ENCODE peak calls at places on chromosomes 2 and 18, in seven cellular contexts. G is heart right ventricle, C is Panc1, F is neural crest cell, R is left ventricle myocardium inferior, I is AG09319, Q is dorsolateral prefrontal cortex. V is an unnamed sample.

GRCh38 chr18:23982154-23983071 is 32.1 kb upstream of the TTC39C start:
- DNase-seq in Q (no peak), F (no peak), C (no peak), I (peak; percentile 61), G (peak; percentile 53), R (peak; percentile 58), V (no peak)

GRCh38 chr2:238638100-238638981 is 209.5 kb upstream of the TWIST2 start:
- DNase-seq in R (no peak), Q (no peak), I (no peak), C (no peak), F (no peak), G (no peak), V (peak; percentile 34)

GRCh38 chr18:939167-939566 is 34.5 kb downstream of the ADCYAP1 start:
- DNase-seq in R (no peak), F (no peak), C (no peak), Q (no peak), I (no peak), G (no peak), V (no peak)

GRCh38 chr2:42756956-42757513 is 6.9 kb downstream of the OXER1 start:
- DNase-seq in Q (no peak), C (no peak), G (no peak), F (no peak), I (no peak), R (no peak), V (no peak)

GRCh38 chr2:144239726-144240125 is 280.2 kb downstream of the ZEB2 start:
- DNase-seq in I (no peak), G (no peak), F (no peak), C (no peak), R (no peak), Q (no peak), V (no peak)

GRCh38 chr2:69997296-69998184 is 36.1 kb upstream of the ASPRV1 start:
- DNase-seq in G (no peak), I (no peak), Q (peak; percentile 68), C (peak; percentile 24), F (no peak), R (no peak), V (peak; percentile 86)

GRCh38 chr2:223464071-223464470 is 138.1 kb downstream of the SCG2 start:
- DNase-seq in F (no peak), C (no peak), R (no peak), I (no peak), G (no peak), Q (no peak), V (no peak)

GRCh38 chr2:31962757-31963361 is 47.9 kb downstream of the MEMO1 start:
- DNase-seq in C (no peak), R (peak; percentile 26), G (no peak), F (no peak), I (no peak), Q (no peak), V (no peak)

DNA sequence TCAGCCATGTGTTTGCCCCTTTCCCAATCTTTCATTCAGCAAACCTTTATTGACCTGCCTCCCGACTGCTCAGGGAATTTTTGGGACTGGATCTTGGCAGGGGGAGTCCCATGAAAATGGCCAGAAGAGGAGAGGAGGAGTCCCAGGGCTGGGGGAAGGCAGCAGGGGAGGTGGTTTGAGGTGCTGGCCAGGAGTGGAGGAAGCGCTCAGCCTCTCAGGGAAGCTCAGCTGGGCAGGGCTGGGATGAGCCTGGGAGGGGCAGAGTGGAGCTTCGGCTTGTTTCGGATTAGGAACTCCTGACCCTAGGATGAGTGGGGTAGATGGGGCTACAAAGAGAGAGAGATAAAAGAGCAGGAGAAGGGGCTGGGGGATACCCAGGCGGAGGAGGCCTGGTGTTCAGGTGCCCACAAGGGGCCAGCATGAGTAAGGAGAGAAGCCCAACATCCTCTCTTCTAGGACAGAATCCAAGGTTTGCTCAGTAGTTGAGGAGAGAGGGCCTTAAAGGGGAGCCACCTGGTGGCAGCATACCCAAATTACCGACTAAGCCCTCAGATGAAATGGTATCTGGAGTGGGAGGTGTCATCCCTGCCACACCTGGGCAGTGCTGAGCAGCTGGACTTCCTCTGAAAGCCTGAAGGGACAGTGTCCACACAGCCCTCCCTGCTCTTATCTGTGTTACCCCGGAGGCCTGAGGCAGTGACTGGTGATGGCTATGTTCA is 91.1 kb downstream of the INHBB start:
- DNase-seq in R (no peak), Q (no peak), G (no peak), I (no peak), F (no peak), C (peak; percentile 25), V (peak; percentile 29)
- TF ChIP-seq CTCF in R (peak; percentile 46), Q (no peak), G (no peak), I (peak; percentile 33), F (peak; percentile 55), C (peak; percentile 79), V (no peak)

GRCh38 chr2:103289101-103289725 is 527.4 kb downstream of the TMEM182 start:
- DNase-seq in C (no peak), R (no peak), G (no peak), Q (no peak), I (no peak), F (no peak), V (no peak)
- TF ChIP-seq CTCF in C (peak; percentile 34), R (no peak), G (no peak), Q (peak; percentile 34), I (no peak), F (peak; percentile 47), V (no peak)

GRCh38 chr2:119384971-119385370 is 18.2 kb downstream of the DBI start:
- DNase-seq in G (no peak), F (no peak), C (no peak), Q (no peak), I (no peak), R (no peak), V (no peak)

GRCh38 chr2:119385465-119385864 is 18.7 kb downstream of the DBI start:
- DNase-seq in C (no peak), I (no peak), F (no peak), Q (no peak), G (no peak), R (no peak), V (no peak)

GRCh38 chr2:119383410-119384140 is 16.8 kb downstream of the DBI start:
- DNase-seq in R (peak; percentile 20), Q (no peak), G (no peak), I (no peak), F (no peak), C (no peak), V (no peak)

GRCh38 chr2:119389615-119390306 is 23.0 kb downstream of the DBI start:
- DNase-seq in F (no peak), Q (no peak), G (peak; percentile 41), I (peak; percentile 54), R (peak; percentile 50), C (no peak), V (no peak)

GRCh38 chr2:119387381-119388129 is 20.8 kb downstream of the DBI start:
- DNase-seq in C (no peak), I (peak; percentile 44), Q (peak; percentile 82), G (peak; percentile 74), R (peak; percentile 69), F (no peak), V (no peak)
- TF ChIP-seq CTCF in C (no peak), I (peak; percentile 52), Q (no peak), G (no peak), R (peak; percentile 46), F (no peak), V (no peak)

GRCh38 chr2:233639860-233640259 is 3.6 kb downstream of the UGT1A10 start:
- DNase-seq in R (no peak), I (no peak), G (no peak), C (no peak), Q (no peak), F (no peak), V (no peak)

GRCh38 chr2:233643128-233643527 is 6.9 kb downstream of the UGT1A10 start:
- DNase-seq in Q (no peak), G (no peak), R (no peak), F (no peak), C (no peak), I (no peak), V (no peak)

GRCh38 chr2:233638836-233639235 is 2.6 kb downstream of the UGT1A10 start:
- DNase-seq in F (no peak), C (no peak), I (no peak), G (no peak), R (no peak), Q (no peak), V (no peak)
- TF ChIP-seq CTCF in F (no peak), C (no peak), I (no peak), G (no peak), R (no peak), Q (no peak), V (no peak)

GRCh38 chr2:75558786-75559428 is 1.8 kb downstream of the EVA1A start:
- DNase-seq in R (no peak), Q (no peak), F (no peak), C (no peak), I (no peak), G (no peak), V (no peak)

GRCh38 chr2:75560768-75561565 is at the start of gene EVA1A:
- DNase-seq in I (peak; percentile 54), G (peak; percentile 46), Q (peak; percentile 44), R (peak; percentile 24), F (peak; percentile 34), C (no peak), V (no peak)

GRCh38 chr2:75559633-75560021 is 1.1 kb downstream of the EVA1A start:
- DNase-seq in C (no peak), F (no peak), Q (no peak), G (no peak), R (no peak), I (no peak), V (no peak)

GRCh38 chr2:75561566-75562512 is 1.1 kb upstream of the EVA1A start:
- DNase-seq in C (no peak), Q (no peak), I (no peak), G (no peak), R (no peak), F (no peak), V (no peak)

DNA sequence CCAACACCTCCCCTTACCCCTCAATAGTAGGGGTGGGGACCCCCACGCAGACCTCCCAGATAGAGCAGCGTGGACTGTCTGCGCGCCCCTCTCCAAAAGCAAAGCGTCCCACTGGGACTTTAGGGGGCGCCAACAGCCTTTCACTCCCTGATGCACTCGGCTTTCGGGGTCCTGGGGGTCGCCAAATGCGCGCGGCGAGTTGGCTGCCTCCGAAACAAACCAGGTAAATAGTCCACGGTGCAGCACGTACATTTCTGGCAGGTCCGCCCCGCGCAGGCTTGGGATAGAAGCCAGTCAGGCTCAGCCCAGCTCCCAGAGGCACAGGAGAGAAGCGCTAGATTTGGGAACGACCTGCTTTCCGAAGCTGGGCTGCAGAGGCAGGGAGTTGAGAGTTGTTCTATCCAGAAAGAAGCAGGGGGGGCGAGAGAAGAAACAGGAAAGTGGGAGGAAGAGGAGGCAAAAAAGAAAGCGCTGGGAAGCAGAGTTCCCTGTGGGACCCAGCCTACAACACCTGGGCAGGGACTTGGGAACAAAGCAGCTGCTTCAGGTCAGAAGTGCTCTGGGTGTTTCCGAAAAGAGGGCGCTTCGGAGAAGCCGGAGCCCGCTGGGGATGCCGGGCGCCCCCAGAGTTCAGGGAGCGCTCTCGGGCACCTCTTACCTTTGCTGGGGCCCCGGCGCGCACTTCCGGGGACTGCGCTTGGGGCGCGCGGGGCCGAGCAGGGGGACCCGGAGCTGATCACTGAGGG is 544 bp downstream of the EVA1A start:
- DNase-seq in I (no peak), G (no peak), R (peak; percentile 33), Q (no peak), F (peak; percentile 26), C (no peak), V (no peak)
- TF ChIP-seq CTCF in I (peak; percentile 70), G (no peak), R (no peak), Q (no peak), F (peak; percentile 41), C (peak; percentile 29), V (no peak)

GRCh38 chr2:133561045-133561852 is 7.0 kb downstream of the NCKAP5 start:
- DNase-seq in F (no peak), G (peak; percentile 12), I (peak; percentile 56), Q (no peak), C (no peak), R (no peak), V (no peak)
- TF ChIP-seq CTCF in F (peak; percentile 84), G (peak; percentile 37), I (peak; percentile 79), Q (peak; percentile 84), C (peak; percentile 59), R (peak; percentile 75), V (peak; percentile 44)

GRCh38 chr2:216663846-216664245 is 30.6 kb downstream of the IGFBP2 start:
- DNase-seq in F (no peak), Q (no peak), G (no peak), I (no peak), C (no peak), R (no peak), V (no peak)
- TF ChIP-seq CTCF in F (no peak), Q (no peak), G (no peak), I (no peak), C (no peak), R (no peak), V (no peak)

V was measured in spleen.